ENCODE peak calls at places on chromosomes 1 and 21, in four cellular contexts. W, Z, O and T are unnamed samples.

GRCh38 chr1:60073605-60074278 is at the start of gene C1orf87:
- DNase-seq in W (no peak), O (peak; percentile 32), Z (peak; percentile 79), T (no peak)

GRCh38 chr1:245070836-245071615 is 83.8 kb upstream of the KIF26B start:
- DNase-seq in W (no peak), Z (no peak), O (no peak), T (no peak)

GRCh38 chr1:179082308-179083030 is 599 bp downstream of the TOR3A start:
- DNase-seq in O (peak; percentile 78), W (no peak), Z (peak; percentile 52), T (peak; percentile 16)

GRCh38 chr1:214216779-214217178 is 64.2 kb upstream of the SMYD2 start:
- DNase-seq in W (no peak), O (no peak), Z (no peak), T (no peak)

GRCh38 chr1:156076609-156077429 is 5.4 kb downstream of the MEX3A start:
- DNase-seq in W (no peak), Z (peak; percentile 41), O (peak; percentile 87), T (no peak)

GRCh38 chr21:31370893-31371652 is 27.0 kb upstream of the TIAM1 start:
- DNase-seq in Z (no peak), W (no peak), O (peak; percentile 54), T (no peak)

GRCh38 chr1:210246447-210246846 is 13.9 kb downstream of the SERTAD4 start:
- DNase-seq in Z (no peak), W (no peak), O (no peak), T (no peak)

GRCh38 chr1:179817056-179817455 is 60.5 kb downstream of the TOR1AIP2 start:
- DNase-seq in Z (no peak), O (no peak), W (no peak), T (no peak)

GRCh38 chr1:31800677-31800967 is 15.2 kb downstream of the SPOCD1 start:
- DNase-seq in W (no peak), Z (no peak), O (no peak), T (no peak)

GRCh38 chr1:183635112-183635605 is 424 bp downstream of the ARPC5 start:
- DNase-seq in O (peak; percentile 81), Z (peak; percentile 40), W (no peak), T (no peak)

GRCh38 chr1:24860841-24861240 is 69.2 kb downstream of the RUNX3 start:
- DNase-seq in Z (no peak), O (no peak), W (no peak), T (no peak)

GRCh38 chr1:63046539-63046938 is 262.6 kb downstream of the ATG4C start:
- DNase-seq in Z (no peak), O (no peak), W (no peak), T (no peak)